ENCODE peak calls at places on chromosomes 16 and 17, in five cellular contexts. P is dorsolateral prefrontal cortex, M is tibial nerve, B is fibroblast of pulmonary artery, Q is Panc1. V is an unnamed sample.
A peak's percentile ranks its signal among the peaks of the same experiment; 100 is the strongest.

GRCh38 chr16:87243383-87243964 is 73.7 kb downstream of the C16orf95 start:
- DNase-seq in P (no peak), M (no peak), B (no peak), Q (no peak), V (no peak)

GRCh38 chr17:65194670-65195334 is 57.6 kb downstream of the RGS9 start:
- DNase-seq in P (no peak), M (no peak), B (peak; percentile 24), Q (no peak), V (no peak)

GRCh38 chr17:79645777-79646088 is 34.9 kb upstream of the RBFOX3 start:
- DNase-seq in P (no peak), M (no peak), B (no peak), Q (no peak), V (no peak)

GRCh38 chr16:70611224-70611598 is 35.1 kb upstream of the IL34 start:
- DNase-seq in P (no peak), M (no peak), B (no peak), Q (no peak), V (no peak)

GRCh38 chr16:88315543-88316105 is 67.1 kb upstream of the ZNF469 start:
- DNase-seq in P (no peak), M (no peak), B (peak; percentile 63), Q (no peak), V (no peak)

GRCh38 chr16:48049832-48050231 is 106.0 kb downstream of the ABCC12 start:
- DNase-seq in P (no peak), M (no peak), B (no peak), Q (no peak), V (no peak)

GRCh38 chr16:89119661-89120141 is 26.0 kb downstream of the ACSF3 start:
- DNase-seq in P (no peak), M (no peak), B (no peak), Q (no peak), V (peak; percentile 67)

GRCh38 chr17:63843387-63844292 is 1.2 kb upstream of the SMARCD2 start:
- DNase-seq in P (no peak), M (peak; percentile 38), B (peak; percentile 93), Q (no peak), V (no peak)

GRCh38 chr16:66295191-66295590 is 71.3 kb upstream of the CDH5 start:
- DNase-seq in P (no peak), M (no peak), B (no peak), Q (no peak), V (no peak)

GRCh38 chr16:75289189-75289588 is 37.8 kb upstream of the BCAR1 start:
- DNase-seq in P (no peak), M (no peak), B (peak; percentile 73), Q (no peak), V (no peak)

GRCh38 chr17:74632196-74632540 is 8.6 kb upstream of the CD300E start:
- DNase-seq in P (peak; percentile 40), M (no peak), B (no peak), Q (no peak), V (no peak)

GRCh38 chr17:4728124-4728523 is 3.1 kb upstream of the MED11 start:
- DNase-seq in P (no peak), M (no peak), B (no peak), Q (no peak), V (peak; percentile 57)

GRCh38 chr17:80227666-80228065 is 7.4 kb downstream of the SLC26A11 start:
- DNase-seq in P (no peak), M (no peak), B (no peak), Q (no peak), V (peak; percentile 17)

GRCh38 chr16:57893559-57894389 is 77.2 kb downstream of the CNGB1 start:
- DNase-seq in P (no peak), M (no peak), B (peak; percentile 97), Q (no peak), V (no peak)

GRCh38 chr16:1580956-1581355 is 30.9 kb downstream of the IFT140 start:
- DNase-seq in P (no peak), M (no peak), B (no peak), Q (no peak), V (no peak)

GRCh38 chr17:81097943-81098308 is 63.0 kb downstream of the BAIAP2 start:
- DNase-seq in P (no peak), M (no peak), B (no peak), Q (no peak), V (no peak)

GRCh38 chr16:76487411-76488064 is 210.3 kb downstream of the CNTNAP4 start:
- DNase-seq in P (no peak), M (no peak), B (no peak), Q (no peak), V (no peak)

GRCh38 chr17:5825717-5826330 is 241.5 kb upstream of the NLRP1 start:
- DNase-seq in P (no peak), M (no peak), B (no peak), Q (peak; percentile 73), V (no peak)

GRCh38 chr17:36837616-36838272 is 99.5 kb upstream of the LHX1 start:
- DNase-seq in P (no peak), M (no peak), B (no peak), Q (no peak), V (no peak)

GRCh38 chr17:29078183-29079045 is 35.5 kb downstream of the PIPOX start:
- DNase-seq in P (no peak), M (no peak), B (peak; percentile 51), Q (no peak), V (no peak)

GRCh38 chr16:8493885-8494487 is 96.3 kb downstream of the TMEM114 start:
- DNase-seq in P (no peak), M (no peak), B (no peak), Q (no peak), V (no peak)

GRCh38 chr16:66481943-66482390 is 54.9 kb downstream of the BEAN1 start:
- DNase-seq in P (no peak), M (no peak), B (no peak), Q (no peak), V (no peak)

GRCh38 chr16:1548234-1548633 is 14.8 kb downstream of the TMEM204 start:
- DNase-seq in P (no peak), M (no peak), B (peak; percentile 41), Q (no peak), V (no peak)

GRCh38 chr17:58382885-58383248 is 30.9 kb upstream of the SUPT4H1 start:
- DNase-seq in P (no peak), M (no peak), B (no peak), Q (no peak), V (no peak)

GRCh38 chr16:21590287-21590686 is 9.1 kb upstream of the METTL9 start:
- DNase-seq in P (no peak), M (no peak), B (peak; percentile 23), Q (no peak), V (no peak)

GRCh38 chr16:12801511-12802042 is 2.1 kb downstream of the CPPED1 start:
- DNase-seq in P (no peak), M (peak; percentile 43), B (peak; percentile 96), Q (no peak), V (no peak)

GRCh38 chr16:82432261-82432660 is 194.5 kb upstream of the CDH13 start:
- DNase-seq in P (no peak), M (no peak), B (no peak), Q (no peak), V (no peak)

GRCh38 chr16:85944572-85945423 is 45.8 kb downstream of the IRF8 start:
- DNase-seq in P (no peak), M (no peak), B (no peak), Q (no peak), V (no peak)
- H3K4me3 ChIP-seq in P (no peak overlapping the region), M (no peak overlapping the region), B (no peak overlapping the region), Q (no peak overlapping the region), V (no peak overlapping the region)

GRCh38 chr17:47633996-47634395 is 15.7 kb upstream of the KPNB1 start:
- DNase-seq in P (no peak), M (no peak), B (no peak), Q (no peak), V (no peak)

GRCh38 chr17:47628014-47628413 is 21.7 kb upstream of the KPNB1 start:
- DNase-seq in P (no peak), M (no peak), B (no peak), Q (no peak), V (no peak)

GRCh38 chr17:47629826-47630225 is 19.9 kb upstream of the KPNB1 start:
- DNase-seq in P (no peak), M (no peak), B (no peak), Q (no peak), V (no peak)

GRCh38 chr17:47632991-47633390 is 16.7 kb upstream of the KPNB1 start:
- DNase-seq in P (no peak), M (no peak), B (no peak), Q (no peak), V (no peak)

DNA sequence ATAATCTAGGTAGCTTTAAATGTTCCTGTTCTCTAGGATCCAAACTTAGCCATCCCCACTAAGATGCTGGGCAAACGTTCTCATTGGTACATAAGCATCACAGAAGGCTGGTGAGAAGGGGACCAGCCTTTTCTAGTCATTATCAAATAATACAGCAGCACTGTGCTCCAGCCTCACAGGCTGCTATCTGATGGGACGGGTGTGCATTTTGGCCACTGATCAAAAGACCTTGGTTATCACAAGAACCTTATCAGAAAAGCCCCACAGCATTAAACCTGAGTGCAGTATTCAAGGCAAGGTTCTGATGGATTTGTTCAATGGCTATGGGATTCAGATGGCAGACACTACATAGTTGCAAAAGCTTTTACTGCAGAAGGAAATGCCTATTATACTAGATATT is 19.1 kb upstream of the KPNB1 start:
- DNase-seq in P (no peak), M (no peak), B (no peak), Q (no peak), V (no peak)
- H3K4me3 ChIP-seq in P (no peak overlapping the region), M (no peak overlapping the region), B (no peak overlapping the region), Q (no peak overlapping the region), V (no peak overlapping the region)

DNA sequence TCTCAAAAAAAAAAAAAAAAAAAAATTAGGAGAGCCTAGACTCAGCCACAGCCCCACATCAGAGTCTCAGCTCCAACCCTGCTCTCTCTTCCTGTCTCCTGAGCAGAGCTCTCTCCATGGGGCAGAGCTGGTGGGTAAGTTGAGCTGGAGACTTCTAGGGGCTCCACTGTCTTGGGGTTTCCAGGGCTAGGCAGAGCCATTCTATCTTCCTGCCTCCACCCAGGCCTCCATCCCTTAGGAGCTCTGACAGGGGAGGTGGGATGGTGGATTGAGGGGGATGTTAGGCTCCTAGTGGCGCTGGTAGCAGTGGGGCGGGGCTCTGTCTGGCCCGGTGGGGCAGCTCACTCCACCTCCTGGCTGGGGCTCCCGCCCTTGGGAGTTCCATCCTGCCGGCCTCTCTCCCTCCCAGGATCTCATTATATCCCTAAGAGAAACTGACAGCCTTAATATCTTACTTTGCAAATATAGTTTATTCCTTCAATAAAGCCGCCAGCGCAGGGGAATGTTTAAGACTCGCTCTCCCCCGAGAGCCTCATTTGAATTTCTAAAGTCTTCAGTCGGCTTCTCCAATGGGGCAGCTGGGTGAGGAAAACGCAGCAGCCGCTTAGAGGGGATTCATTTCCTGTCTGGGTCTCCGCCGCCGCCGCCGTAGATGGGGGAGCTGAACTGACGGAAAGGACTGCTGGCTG is 19.2 kb upstream of the C1QL1 start:
- DNase-seq in P (no peak), M (no peak), B (no peak), Q (no peak), V (no peak)
- H3K4me3 ChIP-seq in P (no peak overlapping the region), M (no peak overlapping the region), B (no peak overlapping the region), Q (no peak overlapping the region), V (no peak overlapping the region)

DNA sequence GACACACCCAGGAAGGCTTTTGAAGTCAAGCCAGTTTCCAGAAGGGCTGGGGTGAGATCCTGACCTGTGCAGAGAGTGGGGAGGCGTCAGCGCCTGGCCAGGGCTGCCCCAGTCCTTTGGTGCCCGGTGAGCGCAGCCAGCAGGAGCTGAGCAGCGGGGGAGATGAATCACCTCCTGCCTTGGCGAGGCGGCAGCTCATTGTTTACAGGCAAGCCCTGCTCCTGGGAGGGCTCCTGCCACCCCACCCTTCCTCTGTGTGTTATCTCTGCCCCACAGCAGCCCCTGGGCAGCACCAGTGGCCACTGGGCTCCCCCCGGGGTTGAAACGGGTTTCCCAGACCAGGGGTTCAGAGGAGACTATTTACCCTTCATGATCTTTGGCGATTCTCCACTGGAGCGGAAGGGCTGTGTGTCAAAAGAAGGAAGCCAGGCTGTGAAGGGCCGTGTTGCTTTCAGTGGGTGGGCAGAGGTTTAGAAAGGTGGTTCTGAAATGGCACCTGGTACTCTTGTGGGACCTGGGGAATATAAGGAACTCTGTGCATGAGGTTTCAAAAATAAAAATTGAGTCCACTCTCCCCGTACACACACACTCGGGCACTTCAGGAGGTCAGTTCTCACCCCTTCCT is 14.1 kb upstream of the ITGB4 start:
- DNase-seq in P (no peak), M (no peak), B (peak; percentile 58), Q (no peak), V (no peak)
- H3K4me3 ChIP-seq in P (no peak overlapping the region), M (no peak overlapping the region), B (no peak overlapping the region), Q (no peak overlapping the region), V (no peak overlapping the region)

V was measured in pancreas.